ENCODE peak calls at places on chromosomes 3 and 15, in nine cellular contexts. Y is colonic mucosa, V is body of pancreas, Z is heart left ventricle, X is fibroblast of lung, G is astrocyte, E is cardiac muscle cell, D is tibial artery, C is upper lobe of right lung. J is an unnamed sample.

GRCh38 chr3:62529230-62529629 is 155.9 kb upstream of the FEZF2 start:
- DNase-seq in X (peak; percentile 32), D (no peak), V (peak; percentile 26), Z (peak; percentile 63), Y (peak; percentile 36), E (peak; percentile 37), C (no peak), G (peak; percentile 15), J (peak; percentile 72)

GRCh38 chr15:56815247-56815646 is 81.9 kb upstream of the ZNF280D start:
- DNase-seq in Y (peak; percentile 78), V (no peak), C (no peak), Z (peak; percentile 40), D (no peak), G (no peak), E (no peak), X (no peak), J (peak; percentile 30)

GRCh38 chr3:81352867-81353266 is 408.6 kb downstream of the GBE1 start:
- DNase-seq in G (peak; percentile 12), X (peak; percentile 4), Y (peak; percentile 20), E (peak; percentile 56), D (no peak), V (no peak), C (no peak), Z (no peak), J (peak; percentile 70)

GRCh38 chr3:33722626-33723370 is 4.7 kb upstream of the CLASP2 start:
- DNase-seq in V (no peak), D (no peak), X (peak; percentile 42), C (no peak), E (peak; percentile 57), Y (no peak), Z (no peak), G (peak; percentile 63), J (no peak)

GRCh38 chr15:37891754-37892368 is 42.6 kb upstream of the TMCO5A start:
- DNase-seq in Y (no peak), E (peak; percentile 72), X (peak; percentile 61), G (peak; percentile 37), V (peak; percentile 30), Z (no peak), D (no peak), C (no peak), J (peak; percentile 48)

GRCh38 chr3:166809520-166809919 is 570.6 kb downstream of the ZBBX start:
- DNase-seq in V (no peak), X (no peak), Z (no peak), E (no peak), D (no peak), G (no peak), Y (no peak), C (no peak), J (no peak)

GRCh38 chr3:194893121-194893979 is 207.7 kb downstream of the FAM43A start:
- DNase-seq in Y (no peak), C (no peak), E (no peak), X (no peak), G (no peak), D (no peak), Z (no peak), V (no peak), J (no peak)

GRCh38 chr3:44455318-44455717 is 22.2 kb downstream of the ZNF445 start:
- DNase-seq in C (no peak), E (no peak), Z (no peak), V (no peak), Y (no peak), X (no peak), G (no peak), D (no peak), J (no peak)

GRCh38 chr15:31452595-31453557 is 126.2 kb downstream of the KLF13 start:
- DNase-seq in D (peak; percentile 45), G (no peak), Z (no peak), V (no peak), X (no peak), C (peak; percentile 52), E (no peak), Y (no peak), J (no peak)

GRCh38 chr15:49301562-49301961 is 121.5 kb upstream of the FGF7 start:
- DNase-seq in G (peak; percentile 76), X (peak; percentile 34), Z (no peak), Y (no peak), V (no peak), C (no peak), D (no peak), E (peak; percentile 32), J (no peak)

GRCh38 chr3:151811474-151811873 is 2.4 kb upstream of the AADAC start:
- DNase-seq in V (no peak), E (no peak), G (no peak), C (no peak), Z (no peak), X (no peak), Y (no peak), D (no peak), J (no peak)

GRCh38 chr15:90240856-90241255 is 6.8 kb downstream of the GDPGP1 start:
- DNase-seq in E (no peak), D (no peak), C (no peak), Y (no peak), V (no peak), G (no peak), X (no peak), Z (no peak), J (no peak)

GRCh38 chr3:15332405-15333098 is at the start of gene SH3BP5:
- DNase-seq in G (peak; percentile 41), X (peak; percentile 53), Y (peak; percentile 69), V (peak; percentile 73), Z (peak; percentile 83), C (peak; percentile 90), E (peak; percentile 74), D (peak; percentile 64), J (peak; percentile 73)

GRCh38 chr3:71972031-71972430 is 187.1 kb upstream of the PROK2 start:
- DNase-seq in Z (no peak), X (no peak), C (no peak), G (no peak), V (no peak), Y (no peak), E (no peak), D (no peak), J (peak; percentile 91)

GRCh38 chr3:192299921-192300320 is 427.4 kb downstream of the FGF12 start:
- DNase-seq in Z (no peak), Y (no peak), E (no peak), C (no peak), D (no peak), G (no peak), V (no peak), X (no peak), J (no peak)
- TF ChIP-seq CTCF in Z (no peak), Y (no peak), E (no peak), C (no peak), D (no peak), G (no peak), V (no peak), X (no peak), J (no peak)

DNA sequence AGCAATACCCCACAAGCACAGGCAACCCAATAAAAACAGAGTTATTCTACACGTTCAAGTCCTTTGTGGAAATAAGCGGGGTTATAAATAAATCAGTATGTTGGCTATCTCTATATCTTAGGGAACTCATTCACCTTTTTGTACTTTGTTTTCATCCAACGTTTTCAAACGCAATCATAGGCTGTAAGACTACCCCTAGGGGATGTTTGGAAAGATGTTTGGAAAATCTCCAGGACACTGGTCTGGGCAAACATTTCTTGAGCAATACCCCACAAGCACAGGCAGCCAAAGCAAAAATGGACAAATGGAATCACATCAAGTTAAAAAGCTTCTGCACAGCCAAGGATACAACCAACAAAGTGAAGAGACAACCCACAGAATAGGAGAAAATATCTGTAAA is 70.1 kb downstream of the CLDN11 start:
- DNase-seq in Z (no peak), D (no peak), X (peak; percentile 89), E (peak; percentile 91), Y (no peak), G (no peak), C (no peak), V (no peak), J (peak; percentile 84)
- H3K4me3 ChIP-seq in Z (no peak overlapping the region), D (no peak overlapping the region), X (no peak overlapping the region), E (no peak overlapping the region), Y (no peak overlapping the region), G (no peak overlapping the region), C (no peak overlapping the region), V (no peak overlapping the region), J (no peak overlapping the region)

DNA sequence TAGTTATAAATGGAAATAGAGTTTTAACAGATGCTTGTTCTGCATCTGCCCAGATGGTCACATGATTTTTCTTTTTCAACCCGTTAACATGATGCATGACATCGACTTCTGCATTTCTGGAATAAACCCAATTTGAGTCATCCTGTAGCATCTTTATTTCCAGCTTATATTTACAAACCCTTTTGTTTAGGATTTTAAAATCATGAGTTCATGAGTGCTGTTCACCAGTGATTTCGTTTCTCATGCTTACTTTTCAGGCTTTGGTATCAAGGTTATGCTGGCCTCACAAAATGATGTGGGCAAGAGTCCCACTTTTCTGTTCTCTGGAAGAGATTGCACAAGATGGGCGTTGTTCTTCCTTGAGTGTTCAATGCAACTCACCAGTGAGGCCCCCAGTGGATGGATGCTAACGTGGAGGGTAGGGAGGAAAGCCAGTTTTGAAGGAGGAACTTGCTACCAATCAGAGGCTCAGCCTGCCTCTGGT is 5.2 kb downstream of the HRH1 start:
- DNase-seq in D (peak; percentile 81), V (no peak), E (peak; percentile 89), Y (peak; percentile 40), C (no peak), G (peak; percentile 75), X (peak; percentile 98), Z (peak; percentile 70), J (peak; percentile 63)
- TF ChIP-seq CTCF in D (no peak), V (no peak), E (peak; percentile 16), Y (no peak), C (no peak), G (no peak), X (peak; percentile 19), Z (no peak), J (peak; percentile 22)

GRCh38 chr15:52651114-52651513 is 28.1 kb downstream of the ATOSA start:
- DNase-seq in E (no peak), D (no peak), G (no peak), C (no peak), Z (no peak), Y (no peak), V (no peak), X (no peak), J (no peak)

GRCh38 chr15:52652286-52652685 is 26.9 kb downstream of the ATOSA start:
- DNase-seq in E (no peak), G (no peak), Y (no peak), X (no peak), Z (no peak), D (no peak), C (no peak), V (no peak), J (no peak)

GRCh38 chr15:52653451-52653964 is 25.7 kb downstream of the ATOSA start:
- DNase-seq in G (peak; percentile 93), Z (no peak), D (no peak), Y (no peak), C (no peak), E (peak; percentile 87), X (peak; percentile 54), V (no peak), J (peak; percentile 95)

GRCh38 chr15:52652984-52653383 is 26.2 kb downstream of the ATOSA start:
- DNase-seq in X (peak; percentile 76), C (no peak), D (no peak), G (peak; percentile 91), Y (peak; percentile 41), V (no peak), E (peak; percentile 72), Z (no peak), J (peak; percentile 69)

DNA sequence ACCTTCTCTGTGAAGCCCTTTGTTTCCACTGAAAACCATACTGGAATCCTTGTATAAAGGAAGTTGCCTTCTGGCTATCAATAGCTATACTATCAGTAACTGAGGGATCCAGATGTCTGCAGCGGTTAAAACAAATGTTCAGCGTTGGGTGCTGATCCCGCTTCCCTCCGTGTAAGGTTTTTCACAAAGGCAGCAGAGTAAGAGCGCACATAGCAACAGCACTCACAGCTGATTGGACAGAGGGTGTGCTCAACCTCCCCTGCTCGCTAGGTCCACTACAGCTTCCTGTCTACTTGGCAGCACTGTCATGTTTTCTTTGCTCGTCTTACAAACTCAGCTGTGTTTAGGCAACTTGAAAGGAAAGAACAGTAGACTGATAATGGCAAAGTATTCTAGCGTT is 27.3 kb downstream of the ATOSA start:
- DNase-seq in E (peak; percentile 95), V (peak; percentile 62), C (no peak), Y (peak; percentile 68), G (peak; percentile 96), X (peak; percentile 93), D (peak; percentile 63), Z (peak; percentile 73), J (peak; percentile 91)
- H3K4me3 ChIP-seq in E (peak overlapping the region; percentile 7), V (no peak overlapping the region), C (peak overlapping the region; percentile 12), Y (no peak overlapping the region), G (peak overlapping the region; percentile 62), X (peak overlapping the region; percentile 36), D (peak overlapping the region; percentile 26), Z (peak overlapping the region; percentile 42), J (peak overlapping the region; percentile 23)